ENCODE peak calls at places on chromosomes 12 and 14, in ten cellular contexts. G, V, J, E, K, X, U, I, Z and O are unnamed samples.

GRCh38 chr12:48184549-48184922 is 1.1 kb downstream of the CCDC184 start:
- DNase-seq in G (no peak), V (no peak), J (no peak), E (no peak), K (no peak), X (no peak), U (no peak), I (no peak), Z (no peak), O (no peak)

GRCh38 chr14:34258318-34258717 is 203.7 kb downstream of the SPTSSA start:
- DNase-seq in G (no peak), V (no peak), J (peak), E (no peak), K (no peak), X (no peak), U (peak), I (no peak), Z (no peak), O (no peak)

GRCh38 chr14:69580009-69580577 is 5.4 kb upstream of the CCDC177 start:
- DNase-seq in G (peak), V (peak), J (no peak), E (no peak), K (peak), X (peak), U (peak), I (no peak), Z (peak), O (peak)

GRCh38 chr12:24901975-24902461 is 46.9 kb downstream of the BCAT1 start:
- DNase-seq in G (no peak), V (no peak), J (no peak), E (peak), K (peak), X (no peak), U (no peak), I (no peak), Z (no peak), O (no peak)

GRCh38 chr12:109863961-109864712 is 16.2 kb downstream of the GLTP start:
- DNase-seq in G (no peak), V (no peak), J (no peak), E (no peak), K (peak), X (no peak), U (peak), I (no peak), Z (peak), O (no peak)

GRCh38 chr14:36519431-36520321 is at the start of gene NKX2-1:
- DNase-seq in G (no peak), V (no peak), J (no peak), E (no peak), K (no peak), X (peak), U (no peak), I (no peak), Z (peak), O (no peak)

GRCh38 chr12:20451759-20452158 is 83.4 kb downstream of the PDE3A start:
- DNase-seq in G (no peak), V (no peak), J (no peak), E (no peak), K (no peak), X (no peak), U (no peak), I (no peak), Z (no peak), O (peak)

GRCh38 chr14:28875937-28876910 is 109.6 kb downstream of the FOXG1 start:
- DNase-seq in G (no peak), V (peak), J (no peak), E (no peak), K (no peak), X (peak), U (no peak), I (no peak), Z (no peak), O (no peak)

GRCh38 chr12:12072064-12072760 is 1.5 kb downstream of the BCL2L14 start:
- DNase-seq in G (no peak), V (peak), J (no peak), E (peak), K (no peak), X (no peak), U (peak), I (peak), Z (peak), O (no peak)

GRCh38 chr12:42735869-42736361 is 146.4 kb upstream of the PRICKLE1 start:
- DNase-seq in G (no peak), V (no peak), J (no peak), E (no peak), K (no peak), X (no peak), U (no peak), I (peak), Z (no peak), O (no peak)

GRCh38 chr12:117527480-117527857 is 166.0 kb upstream of the NOS1 start:
- DNase-seq in G (no peak), V (no peak), J (no peak), E (no peak), K (no peak), X (no peak), U (no peak), I (no peak), Z (no peak), O (no peak)

GRCh38 chr14:23009483-23009938 is 432 bp downstream of the C14orf93 start:
- DNase-seq in G (no peak), V (no peak), J (no peak), E (no peak), K (no peak), X (no peak), U (no peak), I (no peak), Z (no peak), O (no peak)

GRCh38 chr12:62873826-62874448 is 61.0 kb downstream of the PPM1H start:
- DNase-seq in G (no peak), V (no peak), J (no peak), E (no peak), K (no peak), X (no peak), U (no peak), I (no peak), Z (no peak), O (no peak)

GRCh38 chr12:101527682-101528081 is 52.5 kb downstream of the SPIC start:
- DNase-seq in G (no peak), V (no peak), J (no peak), E (no peak), K (no peak), X (no peak), U (no peak), I (no peak), Z (no peak), O (no peak)

GRCh38 chr12:94779520-94779919 is 129.2 kb upstream of the TMCC3 start:
- DNase-seq in G (no peak), V (no peak), J (no peak), E (no peak), K (no peak), X (no peak), U (no peak), I (no peak), Z (no peak), O (peak)

GRCh38 chr14:38297681-38298080 is 41.8 kb upstream of the CLEC14A start:
- DNase-seq in G (no peak), V (no peak), J (no peak), E (no peak), K (no peak), X (peak), U (no peak), I (no peak), Z (no peak), O (no peak)

GRCh38 chr14:77004711-77005460 is 23.6 kb downstream of the IRF2BPL start:
- DNase-seq in G (no peak), V (no peak), J (no peak), E (no peak), K (no peak), X (no peak), U (peak), I (no peak), Z (no peak), O (no peak)

GRCh38 chr12:123134265-123134664 is 16.6 kb downstream of the PITPNM2 start:
- DNase-seq in G (no peak), V (no peak), J (no peak), E (no peak), K (no peak), X (no peak), U (no peak), I (no peak), Z (no peak), O (no peak)

GRCh38 chr12:104521731-104522130 is 65.0 kb downstream of the CHST11 start:
- DNase-seq in G (no peak), V (no peak), J (no peak), E (no peak), K (no peak), X (no peak), U (no peak), I (no peak), Z (no peak), O (no peak)

GRCh38 chr12:59403259-59403932 is 192.4 kb upstream of the SLC16A7 start:
- DNase-seq in G (peak), V (peak), J (peak), E (peak), K (peak), X (no peak), U (peak), I (no peak), Z (peak), O (no peak)

GRCh38 chr12:11756022-11756421 is 106.5 kb downstream of the ETV6 start:
- DNase-seq in G (no peak), V (no peak), J (no peak), E (no peak), K (no peak), X (no peak), U (no peak), I (no peak), Z (no peak), O (no peak)

GRCh38 chr12:39813776-39814175 is 194.2 kb upstream of the ABCD2 start:
- DNase-seq in G (no peak), V (no peak), J (no peak), E (no peak), K (no peak), X (no peak), U (no peak), I (no peak), Z (no peak), O (no peak)

GRCh38 chr14:40269436-40269835 is 837.2 kb upstream of the FBXO33 start:
- DNase-seq in G (no peak), V (no peak), J (no peak), E (no peak), K (no peak), X (no peak), U (no peak), I (no peak), Z (no peak), O (no peak)

GRCh38 chr14:54653764-54654469 is 87.0 kb downstream of the SAMD4A start:
- DNase-seq in G (no peak), V (no peak), J (peak), E (no peak), K (no peak), X (no peak), U (peak), I (no peak), Z (peak), O (peak)

GRCh38 chr12:108679282-108679681 is 45.6 kb upstream of the SELPLG start:
- DNase-seq in G (no peak), V (peak), J (no peak), E (no peak), K (no peak), X (no peak), U (no peak), I (no peak), Z (no peak), O (no peak)